ENCODE peak calls at places on chromosomes 16 and 17, in seven cellular contexts. N is heart left ventricle, F is dorsolateral prefrontal cortex, U is ascending aorta, O is OCI-LY7, Z is mammary epithelial cell, H is psoas muscle. L is an unnamed sample.
A peak's percentile ranks its signal among the peaks of the same experiment; 100 is the strongest.

GRCh38 chr17:37327341-37328090 is 48.3 kb upstream of the C17orf78 start:
- DNase-seq in Z (peak; percentile 9), H (no peak), U (no peak), O (no peak), F (no peak), N (no peak), L (peak; percentile 62)

GRCh38 chr17:55317284-55317683 is 52.5 kb downstream of the HLF start:
- DNase-seq in Z (no peak), U (no peak), H (no peak), N (no peak), O (no peak), F (no peak), L (no peak)

GRCh38 chr17:71975331-71975801 is 145.5 kb upstream of the SOX9 start:
- DNase-seq in N (peak; percentile 65), Z (peak; percentile 66), H (peak; percentile 68), O (no peak), U (peak; percentile 79), F (no peak), L (peak; percentile 40)

GRCh38 chr17:40341808-40342574 is 22.5 kb downstream of the GJD3 start:
- DNase-seq in Z (no peak), N (peak; percentile 90), U (peak; percentile 87), O (no peak), F (no peak), H (peak; percentile 87), L (peak; percentile 66)

GRCh38 chr16:87002717-87003413 is 314.3 kb downstream of the C16orf95 start:
- DNase-seq in Z (no peak), U (peak; percentile 57), H (no peak), O (no peak), F (no peak), N (no peak), L (no peak)

GRCh38 chr17:68182940-68183551 is 64.8 kb upstream of the AMZ2 start:
- DNase-seq in F (no peak), U (no peak), Z (peak; percentile 55), H (no peak), N (no peak), O (peak; percentile 92), L (no peak)

GRCh38 chr16:29676989-29677388 is 2.0 kb upstream of the QPRT start:
- DNase-seq in U (no peak), H (no peak), F (no peak), N (no peak), Z (no peak), O (no peak), L (no peak)

GRCh38 chr17:4897198-4897657 is 2.1 kb upstream of the C17orf107 start:
- DNase-seq in N (no peak), U (no peak), H (no peak), Z (no peak), F (no peak), O (no peak), L (no peak)

GRCh38 chr16:73065617-73066313 is 17.8 kb upstream of the ZFHX3 start:
- DNase-seq in O (no peak), F (no peak), U (no peak), N (peak; percentile 72), Z (no peak), H (peak; percentile 65), L (no peak)

GRCh38 chr16:82083710-82084353 is 48.8 kb downstream of the HSD17B2 start:
- DNase-seq in U (no peak), Z (no peak), N (no peak), F (no peak), H (no peak), O (no peak), L (no peak)

GRCh38 chr17:34816806-34817205 is 144.5 kb downstream of the CCT6B start:
- DNase-seq in F (no peak), U (no peak), N (no peak), Z (no peak), H (no peak), O (no peak), L (no peak)

GRCh38 chr17:74329378-74329777 is 3.4 kb downstream of the KIF19 start:
- DNase-seq in Z (no peak), N (no peak), H (no peak), O (no peak), F (no peak), U (no peak), L (no peak)

GRCh38 chr17:63984206-63984605 is 11.5 kb upstream of the SCN4A start:
- DNase-seq in O (no peak), Z (no peak), F (no peak), N (no peak), U (no peak), H (no peak), L (no peak)

GRCh38 chr17:77563439-77564102 is 394.9 kb upstream of the TNRC6C start:
- DNase-seq in H (no peak), N (no peak), F (no peak), O (no peak), Z (no peak), U (peak; percentile 50), L (no peak)

GRCh38 chr16:74748710-74749073 is 25.9 kb downstream of the FA2H start:
- DNase-seq in N (no peak), O (no peak), U (no peak), F (peak; percentile 84), Z (no peak), H (no peak), L (no peak)

GRCh38 chr16:81558444-81559175 is 114.0 kb downstream of the CMIP start:
- DNase-seq in Z (no peak), F (no peak), U (no peak), N (no peak), O (no peak), H (no peak), L (no peak)

GRCh38 chr17:40884708-40885512 is at the start of gene KRT20:
- DNase-seq in O (peak; percentile 9), H (no peak), F (no peak), Z (no peak), U (no peak), N (no peak), L (no peak)

GRCh38 chr16:59046335-59046734 is 312.2 kb upstream of the GOT2 start:
- DNase-seq in Z (no peak), U (no peak), H (no peak), O (no peak), F (no peak), N (no peak), L (no peak)

GRCh38 chr17:44219636-44220210 is at the start of gene UBTF:
- DNase-seq in Z (peak; percentile 19), U (peak; percentile 76), F (peak; percentile 63), N (peak; percentile 80), O (peak; percentile 87), H (peak; percentile 71), L (peak; percentile 36)

GRCh38 chr17:44536090-44536960 is 21.0 kb upstream of the FZD2 start:
- DNase-seq in H (no peak), U (no peak), Z (no peak), N (peak; percentile 30), O (no peak), F (no peak), L (no peak)

GRCh38 chr16:80627108-80627507 is 86.3 kb downstream of the DYNLRB2 start:
- DNase-seq in N (no peak), Z (no peak), H (no peak), U (no peak), F (no peak), O (no peak), L (no peak)

GRCh38 chr17:77651983-77652382 is 306.5 kb upstream of the TNRC6C start:
- DNase-seq in O (no peak), H (no peak), U (no peak), F (no peak), N (no peak), Z (no peak), L (no peak)

GRCh38 chr16:74460542-74460941 is 39.3 kb upstream of the CLEC18B start:
- DNase-seq in H (no peak), U (no peak), N (no peak), Z (no peak), F (no peak), O (peak; percentile 5), L (no peak)

GRCh38 chr17:50935201-50936124 is 69.3 kb upstream of the TOB1 start:
- DNase-seq in H (peak; percentile 88), U (peak; percentile 94), O (no peak), F (peak; percentile 86), Z (peak; percentile 95), N (peak; percentile 67), L (no peak)

GRCh38 chr17:63697341-63698286 is 2.3 kb downstream of the LIMD2 start:
- DNase-seq in H (peak; percentile 57), O (peak; percentile 91), U (peak; percentile 76), Z (peak; percentile 29), F (no peak), N (peak; percentile 57), L (peak; percentile 31)

GRCh38 chr17:28492352-28493310 is 13.5 kb upstream of the FOXN1 start:
- DNase-seq in Z (peak; percentile 91), N (no peak), O (peak; percentile 24), F (no peak), H (no peak), U (no peak), L (no peak)

GRCh38 chr16:76639685-76640289 is 362.6 kb downstream of the CNTNAP4 start:
- DNase-seq in O (peak; percentile 12), U (no peak), N (no peak), F (no peak), Z (peak; percentile 47), H (no peak), L (no peak)
- TF ChIP-seq CTCF in O (peak; percentile 73), U (no peak), N (no peak), F (no peak), Z (peak; percentile 38), H (no peak), L (peak; percentile 30)

GRCh38 chr17:76492250-76492988 is 8.8 kb downstream of the RHBDF2 start:
- DNase-seq in H (no peak), U (no peak), N (no peak), O (peak; percentile 81), Z (no peak), F (no peak), L (no peak)
- H3K27ac ChIP-seq in H (peak overlapping the region; percentile 57), U (peak overlapping the region; percentile 77), N (peak overlapping the region; percentile 88), O (peak overlapping the region; percentile 83), Z (no peak overlapping the region), F (peak overlapping the region; percentile 49), L (peak overlapping the region; percentile 77)

DNA sequence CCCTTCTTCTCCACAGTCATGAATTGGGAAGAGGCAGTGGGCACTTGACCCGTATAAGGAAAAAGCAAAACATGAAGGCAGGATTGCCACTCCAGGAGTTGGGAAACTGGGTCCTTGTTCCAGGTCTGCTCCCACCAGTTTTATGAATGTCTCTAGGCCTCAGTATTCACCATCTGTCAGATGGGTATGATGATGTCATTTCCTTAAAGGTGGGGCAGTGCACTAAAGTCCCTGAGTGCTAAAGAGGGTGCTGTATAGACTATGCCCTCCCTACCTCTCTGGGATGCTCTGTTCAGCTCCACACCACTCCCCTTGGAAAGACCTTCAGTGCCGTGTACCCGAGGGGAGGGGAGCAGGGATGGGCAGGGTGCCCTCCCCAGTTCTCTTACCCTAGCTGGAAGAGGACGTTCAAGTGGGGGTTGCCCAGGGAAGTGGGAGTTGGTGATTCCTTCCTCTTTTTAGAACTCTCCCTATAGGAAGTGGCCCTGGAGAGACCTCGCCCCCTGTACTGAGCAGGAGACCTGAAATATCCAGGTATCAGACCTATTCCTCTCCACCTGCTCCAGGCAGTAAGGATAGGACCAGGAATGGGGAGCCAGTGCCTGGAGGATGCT is 2.2 kb downstream of the LASP1 start:
- DNase-seq in O (peak; percentile 43), U (no peak), F (no peak), Z (no peak), H (no peak), N (no peak), L (no peak)
- H3K4me3 ChIP-seq in O (peak overlapping the region; percentile 98), U (peak overlapping the region; percentile 97), F (peak overlapping the region; percentile 96), Z (peak overlapping the region; percentile 77), H (peak overlapping the region; percentile 93), N (no peak overlapping the region), L (peak overlapping the region; percentile 79)

DNA sequence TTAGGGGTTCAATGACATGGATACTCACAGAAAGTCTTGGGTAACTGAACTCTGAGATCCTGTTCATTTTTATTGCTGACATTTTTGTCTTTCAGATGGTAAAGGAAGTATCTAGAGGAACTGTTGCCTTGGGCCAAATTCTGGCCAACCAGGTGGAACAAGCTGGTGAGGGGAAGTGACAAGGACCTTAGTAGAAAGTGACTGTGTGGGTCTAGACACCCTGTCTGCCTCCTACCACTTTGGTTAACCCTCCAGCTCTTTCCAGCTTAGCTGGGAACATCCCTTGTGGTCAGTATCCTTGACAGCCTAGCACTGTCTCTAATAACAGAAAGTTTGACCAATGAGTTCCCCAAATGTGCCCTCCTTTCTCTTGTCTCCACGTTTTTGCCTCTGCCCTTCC is 28.8 kb upstream of the PRKCB start:
- DNase-seq in H (no peak), O (peak; percentile 77), U (peak; percentile 69), F (no peak), Z (no peak), N (peak; percentile 31), L (no peak)
- TF ChIP-seq CTCF in H (no peak), O (no peak), U (no peak), F (no peak), Z (no peak), N (no peak), L (no peak)

L was measured in brain microvascular endothelial cell.